ENCODE peak calls at places on chromosomes 11 and 22, in nine cellular contexts. O is tibial nerve, K is neural progenitor cell, Z is GM23338, L is pancreas, C is psoas muscle, H is RWPE1, I is stomach, T is uterus. B is an unnamed sample.

GRCh38 chr22:22932512-22932941 is 44.9 kb downstream of the IGLL5 start:
- DNase-seq in L (no peak), T (no peak), H (no peak), Z (no peak), C (peak; percentile 34), O (no peak), K (no peak), I (no peak), B (no peak)

GRCh38 chr22:48894064-48894671 is 933.5 kb downstream of the BRD1 start:
- DNase-seq in T (no peak), Z (no peak), H (no peak), L (no peak), C (no peak), I (peak; percentile 21), O (no peak), K (no peak), B (peak; percentile 60)

GRCh38 chr22:25070870-25071465 is 118.5 kb downstream of the KIAA1671 start:
- DNase-seq in L (no peak), Z (no peak), O (no peak), I (no peak), C (no peak), K (no peak), H (no peak), T (no peak), B (no peak)

GRCh38 chr11:19510468-19510867 is 202.2 kb upstream of the NAV2 start:
- DNase-seq in O (no peak), L (no peak), T (no peak), H (no peak), I (no peak), C (no peak), K (no peak), Z (no peak), B (peak; percentile 45)

GRCh38 chr11:119991669-119992068 is 146.2 kb downstream of the TRIM29 start:
- DNase-seq in O (no peak), I (no peak), T (no peak), C (no peak), H (no peak), Z (no peak), K (no peak), L (no peak), B (no peak)

GRCh38 chr11:3165152-3165705 is at the start of gene OSBPL5:
- DNase-seq in Z (peak; percentile 54), O (peak; percentile 59), H (peak; percentile 55), I (peak; percentile 79), C (peak; percentile 83), K (peak; percentile 81), T (peak; percentile 79), L (peak; percentile 91), B (peak; percentile 81)

GRCh38 chr11:73551697-73552096 is 46.2 kb downstream of the FAM168A start:
- DNase-seq in Z (no peak), L (no peak), I (no peak), H (no peak), T (no peak), K (no peak), O (no peak), C (no peak), B (no peak)

GRCh38 chr11:9525116-9525515 is 48.4 kb upstream of the WEE1 start:
- DNase-seq in I (no peak), H (no peak), K (no peak), O (no peak), Z (no peak), C (no peak), L (no peak), T (no peak), B (no peak)

GRCh38 chr11:134068829-134069425 is at the start of gene JAM3:
- DNase-seq in Z (peak; percentile 96), T (peak; percentile 95), O (peak; percentile 94), L (peak; percentile 94), I (peak; percentile 87), K (peak; percentile 99), H (peak; percentile 82), C (peak; percentile 95), B (peak; percentile 97)

GRCh38 chr22:50307891-50308596 is 598 bp upstream of the PLXNB2 start:
- DNase-seq in T (peak; percentile 56), I (no peak), H (no peak), Z (no peak), O (no peak), C (peak; percentile 62), K (no peak), L (no peak), B (no peak)

GRCh38 chr11:57514538-57515331 is 767 bp downstream of the SLC43A1 start:
- DNase-seq in C (peak; percentile 83), I (peak; percentile 69), L (peak; percentile 89), O (peak; percentile 49), K (peak; percentile 50), H (peak; percentile 21), T (peak; percentile 61), Z (peak; percentile 80), B (no peak)

GRCh38 chr11:121108413-121108812 is 7.4 kb downstream of the TECTA start:
- DNase-seq in I (no peak), C (no peak), K (no peak), L (no peak), T (no peak), H (no peak), Z (no peak), O (no peak), B (no peak)

GRCh38 chr22:39729141-39729934 is 158.8 kb downstream of the CACNA1I start:
- DNase-seq in Z (no peak), T (no peak), L (peak; percentile 33), I (no peak), H (no peak), O (no peak), K (no peak), C (no peak), B (no peak)

GRCh38 chr22:46002757-46003270 is 25.9 kb upstream of the WNT7B start:
- DNase-seq in T (no peak), H (no peak), C (peak; percentile 66), I (no peak), L (peak; percentile 51), K (no peak), Z (no peak), O (no peak), B (no peak)

GRCh38 chr11:122661182-122661945 is 5.8 kb downstream of the UBASH3B start:
- DNase-seq in L (no peak), C (no peak), K (peak; percentile 60), T (no peak), O (no peak), H (peak; percentile 53), Z (no peak), I (no peak), B (no peak)

GRCh38 chr11:12237381-12237784 is 127.0 kb downstream of the MICAL2 start:
- DNase-seq in L (no peak), O (no peak), C (no peak), Z (no peak), T (peak; percentile 55), K (no peak), I (no peak), H (no peak), B (no peak)

GRCh38 chr11:12235549-12235944 is 125.2 kb downstream of the MICAL2 start:
- DNase-seq in O (no peak), C (no peak), I (no peak), L (no peak), Z (no peak), H (no peak), K (no peak), T (no peak), B (no peak)

GRCh38 chr11:12235080-12235479 is 124.7 kb downstream of the MICAL2 start:
- DNase-seq in Z (no peak), O (no peak), I (no peak), T (no peak), K (no peak), H (no peak), L (no peak), C (no peak), B (no peak)

GRCh38 chr11:12236744-12237101 is 126.3 kb downstream of the MICAL2 start:
- DNase-seq in T (no peak), L (no peak), I (no peak), H (no peak), K (no peak), C (no peak), Z (no peak), O (no peak), B (no peak)

GRCh38 chr11:12235945-12236743 is 125.8 kb downstream of the MICAL2 start:
- DNase-seq in K (peak; percentile 60), I (peak; percentile 44), T (no peak), L (no peak), Z (peak; percentile 73), H (peak; percentile 42), C (no peak), O (no peak), B (no peak)
- H3K27ac ChIP-seq in K (no peak overlapping the region), I (peak overlapping the region; percentile 79), T (peak overlapping the region; percentile 71), L (no peak overlapping the region), Z (no peak overlapping the region), H (peak overlapping the region; percentile 45), C (peak overlapping the region; percentile 74), O (peak overlapping the region; percentile 27), B (peak overlapping the region; percentile 83)

GRCh38 chr11:77619576-77620198 is 17.9 kb downstream of the CLNS1A start:
- DNase-seq in O (no peak), C (no peak), K (peak; percentile 80), H (no peak), Z (peak; percentile 92), I (no peak), L (no peak), T (no peak), B (no peak)
- TF ChIP-seq CTCF in O (peak; percentile 59), C (peak; percentile 70), K (peak; percentile 91), H (peak; percentile 79), Z (peak; percentile 95), I (no peak), L (peak; percentile 60), T (peak; percentile 48), B (peak; percentile 60)

GRCh38 chr11:1573077-1573846 is 1.2 kb upstream of the DUSP8 start:
- DNase-seq in Z (no peak), O (no peak), I (peak; percentile 61), H (no peak), C (no peak), L (no peak), T (no peak), K (no peak), B (no peak)
- H3K27ac ChIP-seq in Z (no peak overlapping the region), O (peak overlapping the region; percentile 71), I (peak overlapping the region; percentile 88), H (peak overlapping the region; percentile 13), C (peak overlapping the region; percentile 91), L (peak overlapping the region; percentile 94), T (peak overlapping the region; percentile 67), K (no peak overlapping the region), B (peak overlapping the region; percentile 87)

GRCh38 chr22:41330169-41330568 is 28.8 kb downstream of the ZC3H7B start:
- DNase-seq in I (no peak), L (no peak), T (no peak), H (no peak), Z (no peak), O (no peak), K (no peak), C (no peak), B (no peak)

GRCh38 chr22:41324818-41325528 is 23.6 kb downstream of the ZC3H7B start:
- DNase-seq in K (no peak), O (no peak), L (no peak), T (no peak), Z (no peak), I (no peak), H (no peak), C (no peak), B (no peak)

GRCh38 chr22:41332217-41332616 is 30.9 kb downstream of the ZC3H7B start:
- DNase-seq in L (no peak), Z (no peak), T (no peak), K (no peak), C (no peak), H (no peak), I (no peak), O (no peak), B (no peak)

DNA sequence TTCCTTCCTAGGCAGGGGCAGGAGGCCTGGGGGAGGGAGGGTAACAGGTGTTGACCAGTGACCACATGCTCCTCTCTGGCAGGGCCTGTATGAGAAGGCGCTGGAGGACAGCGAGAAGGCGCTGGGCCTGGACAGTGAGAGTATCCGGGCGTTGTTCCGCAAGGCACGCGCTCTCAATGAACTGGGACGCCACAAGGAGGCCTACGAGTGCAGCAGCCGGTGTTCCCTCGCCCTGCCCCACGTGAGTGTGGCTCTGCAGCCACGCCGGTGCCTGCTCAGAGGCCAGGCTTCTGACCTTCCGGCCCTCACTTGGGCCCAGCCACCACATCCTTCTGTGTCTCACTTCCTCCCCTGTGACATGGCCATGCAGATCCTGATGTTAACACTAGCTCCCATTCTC is 25.8 kb downstream of the ZC3H7B start:
- DNase-seq in I (no peak), H (no peak), K (no peak), C (peak; percentile 95), T (no peak), Z (no peak), O (no peak), L (no peak), B (no peak)
- TF ChIP-seq CTCF in I (no peak), H (no peak), K (no peak), C (peak; percentile 38), T (no peak), Z (no peak), O (no peak), L (no peak), B (no peak)

B was measured in coronary artery.